ENCODE peak calls at places on chromosomes 1 and 21, in eight cellular contexts. F is transverse colon, X is tibial artery, C is fibroblast of lung, E is tibial nerve, D is pancreas, J is neural progenitor cell, A is astrocyte. H is an unnamed sample.

GRCh38 chr1:94970783-94971182 is 43.9 kb upstream of the CNN3 start:
- DNase-seq in F (no peak), X (no peak), C (no peak), E (no peak), D (no peak), J (peak; percentile 54), A (no peak), H (no peak)

GRCh38 chr1:9591669-9592509 is 3.2 kb downstream of the TMEM201 start:
- DNase-seq in F (no peak), X (no peak), C (no peak), E (no peak), D (no peak), J (no peak), A (no peak), H (no peak)

GRCh38 chr1:232748910-232749368 is 56.3 kb upstream of the MAP10 start:
- DNase-seq in F (no peak), X (no peak), C (no peak), E (no peak), D (no peak), J (peak; percentile 27), A (no peak), H (no peak)

GRCh38 chr1:9388628-9389184 is 96.0 kb downstream of the SPSB1 start:
- DNase-seq in F (peak; percentile 39), X (no peak), C (peak; percentile 56), E (no peak), D (no peak), J (no peak), A (no peak), H (no peak)

GRCh38 chr1:160750608-160751007 is 11.6 kb downstream of the SLAMF7 start:
- DNase-seq in F (no peak), X (no peak), C (no peak), E (no peak), D (no peak), J (no peak), A (no peak), H (no peak)

GRCh38 chr1:52502789-52503188 is 50.1 kb downstream of the TUT4 start:
- DNase-seq in F (no peak), X (peak; percentile 42), C (no peak), E (no peak), D (no peak), J (no peak), A (no peak), H (no peak)

GRCh38 chr1:205986848-205987247 is 16.3 kb downstream of the RAB7B start:
- DNase-seq in F (no peak), X (no peak), C (peak; percentile 38), E (no peak), D (no peak), J (no peak), A (no peak), H (no peak)

GRCh38 chr1:213162338-213162737 is 111.3 kb downstream of the RPS6KC1 start:
- DNase-seq in F (no peak), X (peak; percentile 86), C (peak; percentile 59), E (no peak), D (no peak), J (no peak), A (peak; percentile 47), H (no peak)

GRCh38 chr1:205669341-205670142 is 10.8 kb downstream of the SLC45A3 start:
- DNase-seq in F (no peak), X (no peak), C (no peak), E (no peak), D (no peak), J (peak; percentile 36), A (no peak), H (no peak)

DNA sequence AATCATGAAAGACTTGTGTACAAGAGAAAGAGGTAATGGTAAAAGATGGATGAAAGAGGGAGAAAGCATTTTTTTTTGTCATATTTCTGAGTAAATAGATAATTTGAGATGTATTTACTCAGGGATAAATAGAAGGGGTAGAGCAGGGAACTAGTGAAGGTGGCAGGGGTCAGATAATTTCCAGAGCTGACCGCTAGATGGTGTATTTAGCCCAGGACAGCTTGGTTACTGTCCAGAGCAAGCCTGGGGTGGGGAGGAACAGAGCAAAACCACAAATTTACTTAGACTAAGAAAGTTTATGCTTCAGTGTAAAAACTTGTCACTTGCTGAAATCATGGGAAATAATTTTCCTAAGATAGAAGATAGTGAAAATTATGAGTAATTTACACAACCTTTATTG is 91.5 kb downstream of the XCL2 start:
- DNase-seq in F (no peak), X (no peak), C (no peak), E (no peak), D (no peak), J (no peak), A (no peak), H (no peak)
- TF ChIP-seq CTCF in F (no peak), X (no peak), C (peak; percentile 23), E (no peak), D (no peak), J (peak; percentile 36), A (no peak), H (no peak)

GRCh38 chr21:34072145-34073031 is 990 bp upstream of the MRPS6 start:
- DNase-seq in F (no peak), X (peak; percentile 26), C (peak; percentile 42), E (peak; percentile 14), D (peak; percentile 82), J (no peak), A (no peak), H (no peak)
- H3K4me3 ChIP-seq in F (peak overlapping the region; percentile 91), X (peak overlapping the region; percentile 84), C (peak overlapping the region; percentile 27), E (peak overlapping the region; percentile 81), D (peak overlapping the region; percentile 70), J (peak overlapping the region; percentile 37), A (peak overlapping the region; percentile 61), H (peak overlapping the region; percentile 88)

GRCh38 chr1:8239039-8239305 is 78.9 kb upstream of the SLC45A1 start:
- DNase-seq in F (peak; percentile 66), X (peak; percentile 66), C (peak; percentile 63), E (no peak), D (peak; percentile 41), J (no peak), A (peak; percentile 46), H (no peak)
- TF ChIP-seq CTCF in F (no peak), X (peak; percentile 28), C (peak; percentile 55), E (no peak), D (peak; percentile 9), J (no peak), A (no peak), H (peak; percentile 48)

GRCh38 chr1:234288946-234289345 is 84.3 kb upstream of the COA6 start:
- DNase-seq in F (no peak), X (no peak), C (peak; percentile 64), E (no peak), D (no peak), J (peak; percentile 11), A (peak; percentile 60), H (no peak)
- H3K4me3 ChIP-seq in F (no peak overlapping the region), X (no peak overlapping the region), C (no peak overlapping the region), E (no peak overlapping the region), D (no peak overlapping the region), J (no peak overlapping the region), A (no peak overlapping the region), H (no peak overlapping the region)

GRCh38 chr21:28235169-28235892 is 757.3 kb downstream of the LTN1 start:
- DNase-seq in F (no peak), X (peak; percentile 27), C (no peak), E (no peak), D (no peak), J (no peak), A (no peak), H (no peak)
- TF ChIP-seq CTCF in F (no peak), X (no peak), C (no peak), E (no peak), D (no peak), J (peak; percentile 9), A (no peak), H (no peak)

GRCh38 chr1:19212167-19212566 is 2.1 kb upstream of the UBR4 start:
- DNase-seq in F (no peak), X (no peak), C (no peak), E (no peak), D (no peak), J (no peak), A (no peak), H (no peak)
- H3K4me3 ChIP-seq in F (no peak overlapping the region), X (no peak overlapping the region), C (no peak overlapping the region), E (no peak overlapping the region), D (no peak overlapping the region), J (no peak overlapping the region), A (no peak overlapping the region), H (no peak overlapping the region)

GRCh38 chr1:64122588-64122987 is 80.8 kb upstream of the UBE2U start:
- DNase-seq in F (no peak), X (no peak), C (no peak), E (no peak), D (no peak), J (no peak), A (no peak), H (no peak)
- TF ChIP-seq CTCF in F (no peak), X (no peak), C (no peak), E (no peak), D (no peak), J (no peak), A (no peak), H (no peak)

DNA sequence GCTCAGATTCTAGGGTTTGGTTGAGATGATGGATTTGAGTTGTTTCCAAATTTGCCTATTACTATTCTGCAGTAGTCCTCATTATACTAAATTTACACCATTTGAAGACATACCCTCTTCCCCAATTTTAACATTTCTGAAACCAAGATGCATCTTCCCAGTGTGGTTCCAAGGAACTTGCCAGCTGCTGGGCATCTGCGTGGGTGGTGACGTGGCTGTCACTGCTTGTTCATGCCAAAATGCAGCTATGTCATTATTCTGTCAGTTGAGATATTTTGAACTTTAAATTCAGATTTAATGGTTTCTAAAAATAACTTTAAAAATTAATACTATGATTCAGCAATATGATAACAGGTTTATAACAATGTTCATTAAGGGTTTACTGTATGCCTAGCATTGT is 1.2 kb downstream of the ZFP69 start:
- DNase-seq in F (no peak), X (no peak), C (no peak), E (no peak), D (no peak), J (no peak), A (no peak), H (no peak)
- H3K4me3 ChIP-seq in F (no peak overlapping the region), X (peak overlapping the region; percentile 98), C (peak overlapping the region; percentile 73), E (peak overlapping the region; percentile 92), D (peak overlapping the region; percentile 95), J (peak overlapping the region; percentile 80), A (peak overlapping the region; percentile 82), H (peak overlapping the region; percentile 66)

GRCh38 chr1:42860339-42861013 is 14.1 kb downstream of the ZNF691 start:
- DNase-seq in F (no peak), X (no peak), C (no peak), E (no peak), D (no peak), J (no peak), A (no peak), H (no peak)
- TF ChIP-seq CTCF in F (no peak), X (no peak), C (no peak), E (no peak), D (no peak), J (no peak), A (no peak), H (peak; percentile 16)

GRCh38 chr1:92768915-92769314 is 16.0 kb downstream of the EVI5 start:
- DNase-seq in F (no peak), X (no peak), C (no peak), E (no peak), D (no peak), J (no peak), A (no peak), H (no peak)
- H3K4me3 ChIP-seq in F (no peak overlapping the region), X (no peak overlapping the region), C (no peak overlapping the region), E (no peak overlapping the region), D (no peak overlapping the region), J (no peak overlapping the region), A (no peak overlapping the region), H (no peak overlapping the region)

H was measured in BJ.